ENCODE peak calls at places on chromosomes 13 and 19, in six cellular contexts. One of them, this sample, is unnamed.
A peak's percentile ranks its signal among the peaks of the same experiment; 100 is the strongest.

GRCh38 chr19:1525343-1525742 is 1.5 kb downstream of the PLK5 start:
- DNase-seq in left kidney: no peak
- DNase-seq in mucosa of descending colon: no peak
- DNase-seq in AG04450: no peak
- DNase-seq in psoas muscle: no peak
- DNase-seq in sigmoid colon: no peak
- DNase-seq in this sample: no peak

GRCh38 chr13:42396901-42397670 is 125.1 kb downstream of the AKAP11 start:
- DNase-seq in AG04450: no peak
- DNase-seq in left kidney: no peak
- DNase-seq in mucosa of descending colon: no peak
- DNase-seq in psoas muscle: no peak
- DNase-seq in sigmoid colon: no peak
- DNase-seq in this sample: no peak

GRCh38 chr13:38952827-38953226 is 37.8 kb downstream of the STOML3 start:
- DNase-seq in sigmoid colon: no peak
- DNase-seq in mucosa of descending colon: no peak
- DNase-seq in left kidney: no peak
- DNase-seq in AG04450: no peak
- DNase-seq in psoas muscle: no peak
- DNase-seq in this sample: no peak

GRCh38 chr19:5200844-5201243 is 139.8 kb downstream of the PTPRS start:
- DNase-seq in mucosa of descending colon: no peak
- DNase-seq in left kidney: no peak
- DNase-seq in AG04450: no peak
- DNase-seq in psoas muscle: no peak
- DNase-seq in sigmoid colon: no peak
- DNase-seq in this sample: no peak

GRCh38 chr19:28920269-28921066 is 292.5 kb downstream of the UQCRFS1 start:
- DNase-seq in AG04450: no peak
- DNase-seq in left kidney: no peak
- DNase-seq in mucosa of descending colon: no peak
- DNase-seq in sigmoid colon: no peak
- DNase-seq in psoas muscle: no peak
- DNase-seq in this sample: no peak

GRCh38 chr13:112169941-112170822 is 103.2 kb downstream of the SOX1 start:
- DNase-seq in mucosa of descending colon: no peak
- DNase-seq in left kidney: no peak
- DNase-seq in AG04450: no peak
- DNase-seq in sigmoid colon: no peak
- DNase-seq in psoas muscle: no peak
- DNase-seq in this sample: no peak

GRCh38 chr13:91904597-91904996 is 506.2 kb downstream of the GPC5 start:
- DNase-seq in mucosa of descending colon: no peak
- DNase-seq in sigmoid colon: no peak
- DNase-seq in left kidney: no peak
- DNase-seq in psoas muscle: no peak
- DNase-seq in AG04450: no peak
- DNase-seq in this sample: no peak

GRCh38 chr13:28584873-28585317 is 74.0 kb upstream of the POMP start:
- DNase-seq in mucosa of descending colon: no peak
- DNase-seq in sigmoid colon: no peak
- DNase-seq in left kidney: no peak
- DNase-seq in AG04450: peak; percentile 13
- DNase-seq in psoas muscle: no peak
- DNase-seq in this sample: peak; percentile 80

GRCh38 chr13:67299072-67299635 is 69.0 kb upstream of the PCDH9 start:
- DNase-seq in psoas muscle: no peak
- DNase-seq in sigmoid colon: no peak
- DNase-seq in left kidney: no peak
- DNase-seq in AG04450: peak; percentile 38
- DNase-seq in mucosa of descending colon: no peak
- DNase-seq in this sample: peak; percentile 14

GRCh38 chr19:47097396-47098217 is 16.0 kb downstream of the ZC3H4 start:
- DNase-seq in left kidney: no peak
- DNase-seq in psoas muscle: peak; percentile 84
- DNase-seq in AG04450: no peak
- DNase-seq in mucosa of descending colon: peak; percentile 58
- DNase-seq in sigmoid colon: no peak
- DNase-seq in this sample: no peak

GRCh38 chr13:54511356-54511755 is 1482.7 kb downstream of the OLFM4 start:
- DNase-seq in left kidney: no peak
- DNase-seq in sigmoid colon: no peak
- DNase-seq in mucosa of descending colon: no peak
- DNase-seq in AG04450: no peak
- DNase-seq in psoas muscle: no peak
- DNase-seq in this sample: no peak

GRCh38 chr13:114110091-114110829 is 22.2 kb downstream of the RASA3 start:
- DNase-seq in AG04450: no peak
- DNase-seq in psoas muscle: peak; percentile 73
- DNase-seq in mucosa of descending colon: peak; percentile 55
- DNase-seq in sigmoid colon: peak; percentile 70
- DNase-seq in left kidney: peak; percentile 74
- DNase-seq in this sample: peak; percentile 48

GRCh38 chr13:34308725-34309124 is 490.8 kb downstream of the RFC3 start:
- DNase-seq in sigmoid colon: no peak
- DNase-seq in psoas muscle: no peak
- DNase-seq in mucosa of descending colon: no peak
- DNase-seq in AG04450: no peak
- DNase-seq in left kidney: no peak
- DNase-seq in this sample: peak; percentile 36

GRCh38 chr13:57704031-57704430 is 72.5 kb downstream of the PCDH17 start:
- DNase-seq in psoas muscle: no peak
- DNase-seq in mucosa of descending colon: no peak
- DNase-seq in AG04450: no peak
- DNase-seq in sigmoid colon: no peak
- DNase-seq in left kidney: no peak
- DNase-seq in this sample: no peak

GRCh38 chr13:45807520-45808099 is 43.9 kb downstream of the SIAH3 start:
- DNase-seq in mucosa of descending colon: no peak
- DNase-seq in AG04450: no peak
- DNase-seq in left kidney: peak; percentile 71
- DNase-seq in psoas muscle: no peak
- DNase-seq in sigmoid colon: no peak
- DNase-seq in this sample: peak; percentile 41

GRCh38 chr13:19673473-19674430 is 40.3 kb downstream of the MPHOSPH8 start:
- DNase-seq in sigmoid colon: no peak
- DNase-seq in AG04450: no peak
- DNase-seq in left kidney: no peak
- DNase-seq in mucosa of descending colon: no peak
- DNase-seq in psoas muscle: no peak
- DNase-seq in this sample: no peak

GRCh38 chr13:21079761-21080730 is 18.7 kb upstream of the LATS2 start:
- DNase-seq in left kidney: peak; percentile 49
- DNase-seq in psoas muscle: no peak
- DNase-seq in sigmoid colon: no peak
- DNase-seq in AG04450: peak; percentile 43
- DNase-seq in mucosa of descending colon: no peak
- DNase-seq in this sample: peak; percentile 87

GRCh38 chr13:111278258-111278657 is 42.2 kb upstream of the TEX29 start:
- DNase-seq in AG04450: no peak
- DNase-seq in mucosa of descending colon: no peak
- DNase-seq in left kidney: no peak
- DNase-seq in sigmoid colon: no peak
- DNase-seq in psoas muscle: peak; percentile 69
- DNase-seq in this sample: no peak

GRCh38 chr13:74443623-74444022 is 309.4 kb upstream of the KLF12 start:
- DNase-seq in AG04450: peak; percentile 60
- DNase-seq in mucosa of descending colon: no peak
- DNase-seq in psoas muscle: no peak
- DNase-seq in sigmoid colon: no peak
- DNase-seq in left kidney: no peak
- DNase-seq in this sample: peak; percentile 52

GRCh38 chr13:39419068-39419467 is 183.9 kb downstream of the LHFPL6 start:
- DNase-seq in AG04450: no peak
- DNase-seq in sigmoid colon: no peak
- DNase-seq in left kidney: no peak
- DNase-seq in mucosa of descending colon: no peak
- DNase-seq in psoas muscle: no peak
- DNase-seq in this sample: peak; percentile 14

GRCh38 chr13:98275711-98276171 is 98.7 kb upstream of the RNF113B start:
- DNase-seq in mucosa of descending colon: no peak
- DNase-seq in AG04450: no peak
- DNase-seq in psoas muscle: no peak
- DNase-seq in sigmoid colon: no peak
- DNase-seq in left kidney: peak; percentile 69
- DNase-seq in this sample: peak; percentile 72

GRCh38 chr13:47897411-47898050 is 103.5 kb downstream of the SUCLA2 start:
- DNase-seq in sigmoid colon: no peak
- DNase-seq in left kidney: no peak
- DNase-seq in mucosa of descending colon: no peak
- DNase-seq in AG04450: no peak
- DNase-seq in psoas muscle: no peak
- DNase-seq in this sample: peak; percentile 8

GRCh38 chr13:67146523-67147130 is 83.5 kb downstream of the PCDH9 start:
- DNase-seq in sigmoid colon: no peak
- DNase-seq in AG04450: no peak
- DNase-seq in mucosa of descending colon: no peak
- DNase-seq in left kidney: no peak
- DNase-seq in psoas muscle: no peak
- DNase-seq in this sample: no peak

GRCh38 chr19:50568321-50569022 is at the start of gene LRRC4B:
- DNase-seq in AG04450: no peak
- DNase-seq in sigmoid colon: no peak
- DNase-seq in psoas muscle: no peak
- DNase-seq in left kidney: peak; percentile 94
- DNase-seq in mucosa of descending colon: no peak
- DNase-seq in this sample: no peak

GRCh38 chr13:52851153-52851962 is 2.9 kb upstream of the PCDH8 start:
- DNase-seq in AG04450: no peak
- DNase-seq in psoas muscle: no peak
- DNase-seq in sigmoid colon: no peak
- DNase-seq in mucosa of descending colon: peak; percentile 56
- DNase-seq in left kidney: peak; percentile 72
- DNase-seq in this sample: peak; percentile 2

GRCh38 chr13:75796825-75797224 is 160.7 kb downstream of the LMO7 start:
- DNase-seq in psoas muscle: no peak
- DNase-seq in AG04450: no peak
- DNase-seq in left kidney: no peak
- DNase-seq in mucosa of descending colon: no peak
- DNase-seq in sigmoid colon: no peak
- DNase-seq in this sample: no peak

GRCh38 chr13:97568850-97569249 is 134.9 kb downstream of the RAP2A start:
- DNase-seq in mucosa of descending colon: no peak
- DNase-seq in psoas muscle: no peak
- DNase-seq in sigmoid colon: no peak
- DNase-seq in AG04450: no peak
- DNase-seq in left kidney: no peak
- DNase-seq in this sample: no peak

GRCh38 chr13:99085139-99085845 is 107.4 kb upstream of the DOCK9 start:
- DNase-seq in psoas muscle: no peak
- DNase-seq in left kidney: peak; percentile 57
- DNase-seq in sigmoid colon: peak; percentile 67
- DNase-seq in AG04450: no peak
- DNase-seq in mucosa of descending colon: peak; percentile 36
- DNase-seq in this sample: no peak

GRCh38 chr19:43743059-43743458 is 11.7 kb downstream of the SMG9 start:
- DNase-seq in sigmoid colon: no peak
- DNase-seq in AG04450: no peak
- DNase-seq in psoas muscle: no peak
- DNase-seq in left kidney: no peak
- DNase-seq in mucosa of descending colon: no peak
- DNase-seq in this sample: no peak

GRCh38 chr13:80979035-80979641 is 638.2 kb upstream of the SPRY2 start:
- DNase-seq in sigmoid colon: no peak
- DNase-seq in left kidney: peak; percentile 81
- DNase-seq in mucosa of descending colon: no peak
- DNase-seq in psoas muscle: no peak
- DNase-seq in AG04450: peak; percentile 15
- DNase-seq in this sample: peak; percentile 59

GRCh38 chr13:71320452-71320851 is 546.6 kb downstream of the DACH1 start:
- DNase-seq in AG04450: peak; percentile 7
- DNase-seq in left kidney: peak; percentile 33
- DNase-seq in sigmoid colon: no peak
- DNase-seq in mucosa of descending colon: no peak
- DNase-seq in psoas muscle: no peak
- DNase-seq in this sample: peak; percentile 39

GRCh38 chr13:103030776-103031175 is 35.4 kb downstream of the SLC10A2 start:
- DNase-seq in sigmoid colon: no peak
- DNase-seq in AG04450: no peak
- DNase-seq in mucosa of descending colon: no peak
- DNase-seq in psoas muscle: no peak
- DNase-seq in left kidney: no peak
- DNase-seq in this sample: no peak

GRCh38 chr13:20128459-20128927 is 32.4 kb downstream of the GJA3 start:
- DNase-seq in psoas muscle: no peak
- DNase-seq in sigmoid colon: peak; percentile 58
- DNase-seq in left kidney: peak; percentile 62
- DNase-seq in AG04450: no peak
- DNase-seq in mucosa of descending colon: peak; percentile 66
- DNase-seq in this sample: no peak

GRCh38 chr19:33982706-33983105 is 186.0 kb downstream of the KCTD15 start:
- DNase-seq in mucosa of descending colon: no peak
- DNase-seq in psoas muscle: no peak
- DNase-seq in sigmoid colon: no peak
- DNase-seq in left kidney: no peak
- DNase-seq in AG04450: no peak
- DNase-seq in this sample: no peak

GRCh38 chr19:58518261-58519086 is 1.1 kb downstream of the ZBTB45 start:
- DNase-seq in sigmoid colon: no peak
- DNase-seq in AG04450: no peak
- DNase-seq in psoas muscle: no peak
- DNase-seq in left kidney: no peak
- DNase-seq in mucosa of descending colon: peak; percentile 57
- DNase-seq in this sample: no peak